ENCODE peak calls at places on chromosomes 16 and 17, in four cellular contexts. E is IMR-90, K is K562, H is A549. I is an unnamed sample.

GRCh38 chr16:85816159-85816558 is 16.7 kb downstream of the COX4I1 start:
- DNase-seq in K (no peak), E (no peak), H (no peak), I (no peak)

GRCh38 chr17:20908373-20909273 is 134.2 kb downstream of the USP22 start:
- DNase-seq in H (peak; percentile 89), E (peak; percentile 53), K (peak; percentile 91), I (peak; percentile 13)

GRCh38 chr17:29390856-29391631 is 881 bp downstream of the TAOK1 start:
- DNase-seq in K (peak; percentile 41), H (peak; percentile 38), E (peak; percentile 42), I (peak; percentile 46)

GRCh38 chr16:86575754-86576557 is 2.4 kb upstream of the FOXL1 start:
- DNase-seq in E (peak; percentile 97), H (peak; percentile 76), K (peak; percentile 95), I (peak; percentile 63)

GRCh38 chr16:807345-808251 is 7.1 kb upstream of the GNG13 start:
- DNase-seq in H (peak; percentile 93), E (peak; percentile 86), K (peak; percentile 97), I (no peak)

GRCh38 chr17:17950806-17951205 is 21.4 kb downstream of the TOM1L2 start:
- DNase-seq in K (no peak), H (no peak), E (no peak), I (no peak)

GRCh38 chr16:14303654-14304394 is 232.7 kb downstream of the MRTFB start:
- DNase-seq in K (peak; percentile 54), E (no peak), H (no peak), I (no peak)

GRCh38 chr16:73048292-73049050 is 543 bp upstream of the ZFHX3 start:
- DNase-seq in H (peak; percentile 69), K (no peak), E (no peak), I (peak; percentile 84)

GRCh38 chr16:67269766-67270165 is 9.6 kb upstream of the PLEKHG4 start:
- DNase-seq in K (peak; percentile 38), H (no peak), E (no peak), I (no peak)

GRCh38 chr16:56257260-56257659 is 66.0 kb downstream of the GNAO1 start:
- DNase-seq in H (no peak), E (peak; percentile 9), K (no peak), I (no peak)

GRCh38 chr16:77877712-77878111 is 89.3 kb downstream of the VAT1L start:
- DNase-seq in E (peak; percentile 97), H (peak; percentile 14), K (no peak), I (peak; percentile 27)

GRCh38 chr16:8903004-8903403 is 20.9 kb downstream of the LITAFD start:
- DNase-seq in H (no peak), E (no peak), K (no peak), I (no peak)

GRCh38 chr17:63950940-63951907 is 19.1 kb upstream of the CD79B start:
- DNase-seq in E (no peak), K (peak; percentile 42), H (peak; percentile 59), I (peak; percentile 62)

GRCh38 chr17:50681260-50682200 is 26.2 kb downstream of the ANKRD40 start:
- DNase-seq in E (peak; percentile 82), H (peak; percentile 91), K (peak; percentile 77), I (peak; percentile 69)

GRCh38 chr17:4130715-4131114 is 12.1 kb downstream of the ZZEF1 start:
- DNase-seq in H (no peak), E (peak; percentile 17), K (peak; percentile 39), I (no peak)

GRCh38 chr16:58854392-58854791 is 120.3 kb upstream of the GOT2 start:
- DNase-seq in K (no peak), E (no peak), H (no peak), I (no peak)

GRCh38 chr17:27793168-27793905 is 7.0 kb downstream of the NOS2 start:
- DNase-seq in E (no peak), H (no peak), K (peak; percentile 44), I (no peak)

GRCh38 chr16:83470406-83470805 is 337.4 kb upstream of the HSBP1 start:
- DNase-seq in H (no peak), K (no peak), E (peak; percentile 45), I (no peak)

GRCh38 chr17:50332196-50332595 is 13.7 kb upstream of the XYLT2 start:
- DNase-seq in H (no peak), E (no peak), K (no peak), I (no peak)

GRCh38 chr17:49519781-49520180 is 24.7 kb downstream of the NGFR start:
- DNase-seq in K (no peak), E (no peak), H (no peak), I (no peak)

GRCh38 chr16:52816993-52817392 is 235.7 kb downstream of the CHD9NB start:
- DNase-seq in K (no peak), H (no peak), E (no peak), I (peak; percentile 25)

DNA sequence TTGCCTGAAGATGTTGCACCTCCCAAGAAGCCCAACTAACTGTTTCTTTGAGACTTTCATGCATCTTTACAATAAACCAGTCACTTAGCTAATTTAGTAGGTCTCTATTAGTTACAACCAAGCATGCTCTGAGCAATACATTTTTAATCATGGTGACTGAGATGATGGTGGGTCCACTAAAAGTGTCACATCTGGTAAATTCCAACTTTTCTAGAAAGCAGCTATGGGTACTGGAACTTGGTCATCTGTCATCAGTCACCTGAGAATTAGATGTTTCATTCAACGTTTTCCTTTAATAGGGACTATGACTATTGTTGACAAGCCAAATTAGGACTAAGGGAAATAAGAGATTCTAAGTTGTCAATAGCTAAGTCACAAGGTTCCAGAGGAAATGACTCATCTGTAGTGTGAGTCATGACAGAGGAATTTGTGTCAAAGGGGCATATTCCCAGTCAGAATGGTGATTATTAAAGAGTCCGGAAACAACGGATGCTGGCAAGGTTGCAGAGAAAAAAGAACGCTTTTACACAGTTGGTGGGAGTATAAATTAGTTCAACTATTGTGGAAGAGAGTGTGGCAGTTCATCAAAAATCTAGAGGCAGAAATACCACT is 239.6 kb downstream of the CHD9NB start:
- DNase-seq in H (peak; percentile 42), K (no peak), E (peak; percentile 28), I (peak; percentile 84)
- H3K27ac ChIP-seq in H (no peak overlapping the region), K (no peak overlapping the region), E (no peak overlapping the region), I (no peak overlapping the region)

DNA sequence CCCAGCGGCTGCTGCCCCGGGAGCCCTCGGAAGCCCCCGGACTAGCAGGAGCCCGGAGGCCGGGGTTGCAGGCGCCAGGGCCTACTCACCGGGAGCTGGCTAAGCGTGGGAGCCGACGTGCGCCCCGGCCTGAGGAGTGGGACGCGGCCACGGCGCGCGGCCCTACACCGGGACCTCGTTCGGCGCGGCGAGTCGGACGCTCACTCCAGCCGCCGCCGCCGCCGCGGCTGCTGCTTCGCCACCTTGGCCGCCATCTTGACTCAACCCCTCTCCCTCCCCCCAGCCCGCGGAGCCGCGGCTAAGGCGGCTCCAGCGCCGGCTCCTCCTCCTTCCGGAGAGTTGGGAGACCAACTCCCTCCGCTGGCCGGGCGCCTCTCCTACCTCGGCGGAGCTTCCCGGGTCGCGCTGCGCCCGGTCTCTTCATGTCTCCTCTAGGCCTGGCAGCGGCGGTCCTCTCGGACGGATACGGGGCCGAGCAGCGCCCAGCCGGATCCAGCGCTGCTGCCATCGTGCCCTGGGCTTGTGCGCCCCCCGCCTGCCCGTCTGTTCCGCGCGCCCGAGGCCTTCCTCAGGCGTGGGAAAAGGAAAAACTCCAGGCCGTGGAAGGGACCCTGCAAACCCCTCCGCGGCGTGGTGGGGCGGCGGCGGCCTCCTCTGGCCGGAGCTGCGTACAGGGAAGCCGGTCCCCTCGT is at the start of gene NCOR1:
- DNase-seq in H (peak; percentile 97), K (peak; percentile 79), E (peak; percentile 93), I (peak; percentile 85)
- TF ChIP-seq BHLHE40 in H (no peak), K (no peak), E (no peak), I (no peak)

GRCh38 chr17:628507-628941 is 86.1 kb downstream of the VPS53 start:
- DNase-seq in K (no peak), E (no peak), H (no peak), I (no peak)
- H3K27ac ChIP-seq in K (no peak overlapping the region), E (no peak overlapping the region), H (no peak overlapping the region), I (no peak overlapping the region)

GRCh38 chr17:12789976-12790805 is 893 bp downstream of the ARHGAP44 start:
- DNase-seq in K (no peak), E (no peak), H (no peak), I (no peak)

GRCh38 chr17:12794919-12795517 is 5.7 kb downstream of the ARHGAP44 start:
- DNase-seq in E (no peak), H (no peak), K (no peak), I (no peak)

GRCh38 chr17:12790806-12791148 is 1.5 kb downstream of the ARHGAP44 start:
- DNase-seq in K (no peak), H (no peak), E (no peak), I (no peak)

DNA sequence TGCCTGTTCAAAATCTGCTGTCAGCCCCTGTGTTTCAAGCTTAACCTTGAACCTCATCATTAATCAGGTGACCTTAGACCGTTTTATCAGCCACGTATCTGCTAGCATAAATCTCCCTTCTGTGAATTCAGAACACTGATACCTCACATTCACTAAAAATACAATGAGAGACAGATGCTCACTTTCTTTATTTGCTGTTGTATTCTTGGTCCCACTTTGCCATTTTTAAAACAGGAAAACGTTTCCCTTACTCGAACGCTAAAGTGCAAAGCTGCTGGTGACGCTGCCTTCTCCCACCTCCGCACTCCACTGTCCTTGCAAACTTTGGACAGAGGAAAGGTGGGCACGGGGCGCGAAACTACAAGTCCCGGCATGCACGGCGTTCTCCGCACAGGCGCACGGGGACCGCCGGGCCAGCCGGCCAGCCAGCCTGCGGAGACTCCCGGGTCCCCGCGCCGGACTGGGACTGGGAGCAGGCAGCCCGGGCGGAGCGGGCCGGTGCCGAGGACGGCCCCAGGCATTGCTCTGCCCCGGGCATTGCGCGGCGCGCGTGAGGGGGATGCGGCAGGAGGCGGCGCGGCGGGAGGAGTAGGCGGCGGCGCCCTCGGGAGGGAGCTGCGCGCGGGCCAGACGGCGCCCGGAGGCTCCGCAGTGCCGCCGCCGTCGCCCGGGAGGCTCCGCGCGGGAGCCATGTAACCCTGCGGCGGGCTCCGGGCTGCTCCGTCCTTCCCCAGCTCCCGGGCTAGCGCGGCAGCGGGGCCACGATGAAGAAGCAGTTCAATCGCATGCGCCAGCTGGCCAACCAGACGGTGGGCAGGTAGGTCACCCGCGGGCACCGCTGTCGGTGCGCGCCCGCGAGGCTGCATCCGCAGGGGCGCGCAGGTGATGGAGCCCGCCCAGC is at the start of gene ARHGAP44:
- DNase-seq in K (peak; percentile 41), E (peak; percentile 59), H (peak; percentile 77), I (peak; percentile 40)
- TF ChIP-seq BHLHE40 in K (no peak), E (no peak), H (no peak), I (no peak)

GRCh38 chr17:2238432-2239169 is 65.0 kb downstream of the SMG6 start:
- DNase-seq in E (no peak), H (no peak), K (no peak), I (no peak)
- H3K27ac ChIP-seq in E (peak overlapping the region; percentile 73), H (no peak overlapping the region), K (no peak overlapping the region), I (no peak overlapping the region)

GRCh38 chr17:73261617-73261951 is at the start of gene CPSF4L:
- DNase-seq in H (no peak), E (no peak), K (no peak), I (no peak)
- TF ChIP-seq BHLHE40 in H (no peak), E (no peak), K (no peak), I (no peak)

DNA sequence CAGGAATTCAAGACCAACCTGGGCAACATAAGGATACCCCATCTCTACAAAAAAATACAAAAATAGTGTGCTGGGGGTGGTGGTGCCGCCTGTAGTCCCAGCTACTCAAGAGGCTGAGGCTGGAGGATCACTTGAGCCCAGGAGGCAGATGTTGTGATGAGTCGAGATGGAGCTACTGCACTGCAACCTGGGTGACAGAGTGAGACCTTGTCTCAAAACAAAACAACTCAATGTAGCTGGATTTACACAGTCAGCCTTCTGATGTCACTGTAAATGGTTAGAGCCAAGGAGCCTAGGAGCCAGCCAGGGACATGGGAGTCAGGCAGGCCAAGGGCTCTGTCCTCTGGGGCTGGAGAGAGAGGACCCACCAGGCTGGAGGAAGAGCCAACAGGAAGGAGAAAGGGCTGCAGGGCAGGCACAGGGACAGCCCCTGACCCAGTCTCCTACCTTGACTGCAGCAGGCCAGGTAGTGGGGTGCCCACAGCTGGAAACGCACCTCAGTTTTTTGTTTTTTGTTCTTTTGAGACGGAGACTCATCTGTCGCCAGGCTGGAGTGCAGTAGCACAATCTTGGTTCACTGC is 8.4 kb downstream of the CDIPT start:
- DNase-seq in E (no peak), K (no peak), H (no peak), I (no peak)
- H3K27ac ChIP-seq in E (no peak overlapping the region), K (no peak overlapping the region), H (no peak overlapping the region), I (no peak overlapping the region)

I was measured in HepG2.